ENCODE peak calls at places on chromosomes 3 and 15, in six cellular contexts. One of them, this sample, is unnamed.

GRCh38 chr15:43932907-43933306 is 106.1 kb downstream of the WDR76 start:
- DNase-seq in NCI-H1417: no peak
- DNase-seq in midbrain: no peak
- DNase-seq in upper lobe of right lung: no peak
- DNase-seq in SJCRH30: peak
- DNase-seq in T-helper 1 cell: no peak
- DNase-seq in this sample: no peak

GRCh38 chr3:183502237-183502636 is 53.3 kb downstream of the KLHL6 start:
- DNase-seq in upper lobe of right lung: no peak
- DNase-seq in T-helper 1 cell: no peak
- DNase-seq in NCI-H1417: no peak
- DNase-seq in midbrain: no peak
- DNase-seq in SJCRH30: no peak
- DNase-seq in this sample: no peak

GRCh38 chr3:67044955-67045354 is 46.8 kb downstream of the KBTBD8 start:
- DNase-seq in NCI-H1417: no peak
- DNase-seq in midbrain: no peak
- DNase-seq in SJCRH30: no peak
- DNase-seq in upper lobe of right lung: no peak
- DNase-seq in T-helper 1 cell: no peak
- DNase-seq in this sample: no peak

GRCh38 chr3:191123231-191123630 is 75.8 kb upstream of the OSTN start:
- DNase-seq in T-helper 1 cell: no peak
- DNase-seq in upper lobe of right lung: no peak
- DNase-seq in midbrain: no peak
- DNase-seq in NCI-H1417: no peak
- DNase-seq in SJCRH30: no peak
- DNase-seq in this sample: no peak

GRCh38 chr15:75455424-75455981 is 4.0 kb upstream of the SIN3A start:
- DNase-seq in upper lobe of right lung: peak
- DNase-seq in midbrain: peak
- DNase-seq in NCI-H1417: peak
- DNase-seq in T-helper 1 cell: peak
- DNase-seq in SJCRH30: peak
- DNase-seq in this sample: peak

GRCh38 chr15:58070801-58071418 is 5.4 kb upstream of the ALDH1A2 start:
- DNase-seq in T-helper 1 cell: no peak
- DNase-seq in upper lobe of right lung: peak
- DNase-seq in midbrain: peak
- DNase-seq in SJCRH30: peak
- DNase-seq in NCI-H1417: peak
- DNase-seq in this sample: peak

GRCh38 chr15:100651253-100651652 is 48.9 kb downstream of the ASB7 start:
- DNase-seq in SJCRH30: no peak
- DNase-seq in T-helper 1 cell: no peak
- DNase-seq in NCI-H1417: no peak
- DNase-seq in midbrain: no peak
- DNase-seq in upper lobe of right lung: no peak
- DNase-seq in this sample: no peak

GRCh38 chr15:91422704-91423254 is 322.7 kb downstream of the SV2B start:
- DNase-seq in T-helper 1 cell: no peak
- DNase-seq in upper lobe of right lung: no peak
- DNase-seq in midbrain: no peak
- DNase-seq in NCI-H1417: no peak
- DNase-seq in SJCRH30: no peak
- DNase-seq in this sample: no peak

GRCh38 chr3:194728986-194729385 is 43.3 kb downstream of the FAM43A start:
- DNase-seq in SJCRH30: no peak
- DNase-seq in midbrain: no peak
- DNase-seq in upper lobe of right lung: no peak
- DNase-seq in T-helper 1 cell: no peak
- DNase-seq in NCI-H1417: peak
- DNase-seq in this sample: no peak